ENCODE peak calls at places on chromosomes 6 and 20, in four cellular contexts. S, H, C and D are unnamed samples.
A peak's percentile ranks its signal among the peaks of the same experiment; 100 is the strongest.

GRCh38 chr6:15888798-15889772 is 226.3 kb upstream of the DTNBP1 start:
- DNase-seq in S (no peak), H (no peak), C (no peak), D (no peak)

GRCh38 chr6:143283887-143284640 is 166.4 kb downstream of the ADAT2 start:
- DNase-seq in S (no peak), H (no peak), C (no peak), D (no peak)

GRCh38 chr6:138161118-138161433 is 663 bp upstream of the ARFGEF3 start:
- DNase-seq in S (no peak), H (no peak), C (no peak), D (no peak)

GRCh38 chr6:50922579-50923525 is 104.2 kb downstream of the TFAP2B start:
- DNase-seq in S (no peak), H (no peak), C (no peak), D (no peak)

GRCh38 chr6:89963391-89963790 is 69.1 kb downstream of the GJA10 start:
- DNase-seq in S (no peak), H (no peak), C (no peak), D (no peak)

GRCh38 chr6:123027392-123027791 is 31.4 kb downstream of the CLVS2 start:
- DNase-seq in S (no peak), H (no peak), C (no peak), D (no peak)

GRCh38 chr20:19407731-19408130 is 195.3 kb downstream of the SLC24A3 start:
- DNase-seq in S (no peak), H (no peak), C (no peak), D (no peak)

GRCh38 chr6:66161546-66162108 is 454.6 kb upstream of the EYS start:
- DNase-seq in S (no peak), H (no peak), C (no peak), D (no peak)

GRCh38 chr6:16434885-16435284 is 196.5 kb downstream of the GMPR start:
- DNase-seq in S (no peak), H (no peak), C (no peak), D (no peak)

GRCh38 chr20:507933-508332 is 35.7 kb downstream of the CSNK2A1 start:
- DNase-seq in S (no peak), H (no peak), C (no peak), D (no peak)

GRCh38 chr20:38229376-38230252 is 30.9 kb downstream of the KIAA1755 start:
- DNase-seq in S (no peak), H (peak; percentile 22), C (no peak), D (peak; percentile 52)

GRCh38 chr6:1622851-1623768 is 13.4 kb downstream of the FOXC1 start:
- DNase-seq in S (no peak), H (no peak), C (no peak), D (no peak)

GRCh38 chr6:170284126-170284773 is 6.6 kb downstream of the DLL1 start:
- DNase-seq in S (no peak), H (no peak), C (no peak), D (no peak)

GRCh38 chr6:118968416-118968815 is 33.5 kb upstream of the MCM9 start:
- DNase-seq in S (no peak), H (peak; percentile 32), C (no peak), D (no peak)

GRCh38 chr6:170230520-170231390 is 60.1 kb downstream of the DLL1 start:
- DNase-seq in S (peak; percentile 1), H (no peak), C (no peak), D (no peak)

GRCh38 chr6:2245954-2246863 is 804 bp upstream of the GMDS start:
- DNase-seq in S (peak; percentile 88), H (peak; percentile 69), C (peak; percentile 74), D (no peak)

GRCh38 chr6:53258774-53259155 is 90.0 kb downstream of the ELOVL5 start:
- DNase-seq in S (no peak), H (no peak), C (no peak), D (no peak)

GRCh38 chr20:22513574-22513973 is 70.8 kb downstream of the FOXA2 start:
- DNase-seq in S (no peak), H (no peak), C (no peak), D (no peak)

GRCh38 chr20:39576786-39577185 is 614.6 kb downstream of the DHX35 start:
- DNase-seq in S (no peak), H (no peak), C (no peak), D (no peak)

GRCh38 chr6:135939216-135939610 is 87.7 kb downstream of the PDE7B start:
- DNase-seq in S (no peak), H (no peak), C (no peak), D (no peak)

GRCh38 chr6:11532097-11532496 is 5.5 kb upstream of the TMEM170B start:
- DNase-seq in S (no peak), H (no peak), C (no peak), D (no peak)

GRCh38 chr6:32223258-32224235 is at the start of gene NOTCH4:
- DNase-seq in S (peak; percentile 35), H (no peak), C (no peak), D (no peak)

GRCh38 chr6:166361080-166361429 is 18.7 kb upstream of the SFT2D1 start:
- DNase-seq in S (no peak), H (no peak), C (peak; percentile 72), D (no peak)

GRCh38 chr6:163200299-163201093 is 214.0 kb upstream of the QKI start:
- DNase-seq in S (no peak), H (no peak), C (no peak), D (no peak)

GRCh38 chr20:10430000-10430466 is 4.0 kb downstream of the MKKS start:
- DNase-seq in S (no peak), H (no peak), C (no peak), D (no peak)

GRCh38 chr6:21864211-21864610 is 270.7 kb downstream of the SOX4 start:
- DNase-seq in S (no peak), H (no peak), C (no peak), D (no peak)

GRCh38 chr20:6768228-6769185 is 1.0 kb downstream of the BMP2 start:
- DNase-seq in S (peak; percentile 33), H (no peak), C (peak; percentile 50), D (peak; percentile 82)

GRCh38 chr20:46065006-46065405 is 24.8 kb downstream of the NCOA5 start:
- DNase-seq in S (no peak), H (no peak), C (no peak), D (no peak)

GRCh38 chr6:32177182-32177787 is 920 bp upstream of the RNF5 start:
- DNase-seq in S (peak; percentile 57), H (peak; percentile 75), C (no peak), D (peak; percentile 44)

GRCh38 chr20:5195655-5196054 is 68.8 kb downstream of the CDS2 start:
- DNase-seq in S (no peak), H (no peak), C (no peak), D (no peak)

GRCh38 chr20:5189917-5190316 is 63.1 kb downstream of the CDS2 start:
- DNase-seq in S (no peak), H (no peak), C (no peak), D (no peak)

GRCh38 chr20:5191829-5192569 is 65.2 kb downstream of the CDS2 start:
- DNase-seq in S (peak; percentile 42), H (peak; percentile 83), C (no peak), D (no peak)

GRCh38 chr20:5190444-5190843 is 63.6 kb downstream of the CDS2 start:
- DNase-seq in S (no peak), H (peak; percentile 27), C (no peak), D (no peak)

GRCh38 chr20:5192570-5193431 is 66.0 kb downstream of the CDS2 start:
- DNase-seq in S (no peak), H (peak; percentile 44), C (no peak), D (no peak)
- TF ChIP-seq CTCF in S (no peak), H (no peak), C (no peak), D (peak; percentile 59)

DNA sequence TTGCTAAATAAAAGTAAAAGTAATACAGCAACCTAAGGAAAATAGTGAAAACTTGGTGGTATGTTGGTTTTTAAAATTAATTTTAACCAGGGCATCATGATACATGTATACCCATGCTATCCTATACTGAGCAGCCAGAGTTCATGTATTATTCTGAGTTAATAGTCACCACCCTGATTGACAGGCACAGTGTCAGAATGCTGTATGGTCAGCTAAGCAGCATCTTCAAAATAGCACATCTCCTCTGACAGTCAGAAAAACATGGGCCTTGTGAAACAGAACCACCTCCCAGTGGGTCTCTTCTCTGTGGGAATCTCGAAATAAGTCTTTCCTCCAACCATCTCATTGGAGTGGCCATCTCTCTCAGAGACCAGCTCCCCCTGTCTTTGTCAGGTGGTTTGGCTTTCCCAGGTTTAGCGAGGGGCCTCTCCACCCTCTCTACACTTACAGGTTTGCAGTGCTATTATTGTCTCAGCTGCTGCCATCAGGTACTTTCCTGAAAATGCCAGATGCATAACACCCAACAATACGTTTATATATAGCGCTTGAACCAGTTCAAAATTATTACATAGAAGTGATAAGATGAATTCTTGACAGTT is 47.1 kb upstream of the RNF8 start:
- DNase-seq in S (no peak), H (no peak), C (no peak), D (no peak)
- TF ChIP-seq CTCF in S (no peak), H (no peak), C (no peak), D (no peak)

DNA sequence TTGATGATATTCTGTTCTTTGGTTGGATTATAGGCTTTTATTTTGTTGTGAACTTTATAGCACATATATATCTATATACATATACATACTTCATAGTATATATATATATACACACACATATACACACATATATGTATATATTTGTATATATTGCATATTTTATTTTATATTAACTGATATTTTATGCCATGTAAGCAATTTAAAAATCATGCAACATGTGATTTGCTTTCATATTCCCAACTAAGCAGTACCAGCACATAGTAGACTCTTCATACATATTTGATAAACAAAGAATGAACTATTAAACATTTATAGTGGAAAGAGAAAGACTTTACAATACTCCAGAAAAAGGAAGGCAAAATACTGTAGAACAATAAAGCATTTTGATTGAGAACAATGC is 679.2 kb downstream of the TENT5A start:
- DNase-seq in S (no peak), H (no peak), C (no peak), D (no peak)
- TF ChIP-seq CTCF in S (no peak), H (no peak), C (no peak), D (no peak)

GRCh38 chr20:52152921-52153320 is 38.7 kb downstream of the ZFP64 start:
- DNase-seq in S (no peak), H (no peak), C (no peak), D (no peak)

GRCh38 chr20:52152416-52152815 is 39.2 kb downstream of the ZFP64 start:
- DNase-seq in S (no peak), H (no peak), C (no peak), D (no peak)

GRCh38 chr20:52145587-52145986 is 46.0 kb downstream of the ZFP64 start:
- DNase-seq in S (no peak), H (no peak), C (no peak), D (no peak)

GRCh38 chr20:52154575-52154974 is 37.0 kb downstream of the ZFP64 start:
- DNase-seq in S (no peak), H (no peak), C (no peak), D (no peak)

DNA sequence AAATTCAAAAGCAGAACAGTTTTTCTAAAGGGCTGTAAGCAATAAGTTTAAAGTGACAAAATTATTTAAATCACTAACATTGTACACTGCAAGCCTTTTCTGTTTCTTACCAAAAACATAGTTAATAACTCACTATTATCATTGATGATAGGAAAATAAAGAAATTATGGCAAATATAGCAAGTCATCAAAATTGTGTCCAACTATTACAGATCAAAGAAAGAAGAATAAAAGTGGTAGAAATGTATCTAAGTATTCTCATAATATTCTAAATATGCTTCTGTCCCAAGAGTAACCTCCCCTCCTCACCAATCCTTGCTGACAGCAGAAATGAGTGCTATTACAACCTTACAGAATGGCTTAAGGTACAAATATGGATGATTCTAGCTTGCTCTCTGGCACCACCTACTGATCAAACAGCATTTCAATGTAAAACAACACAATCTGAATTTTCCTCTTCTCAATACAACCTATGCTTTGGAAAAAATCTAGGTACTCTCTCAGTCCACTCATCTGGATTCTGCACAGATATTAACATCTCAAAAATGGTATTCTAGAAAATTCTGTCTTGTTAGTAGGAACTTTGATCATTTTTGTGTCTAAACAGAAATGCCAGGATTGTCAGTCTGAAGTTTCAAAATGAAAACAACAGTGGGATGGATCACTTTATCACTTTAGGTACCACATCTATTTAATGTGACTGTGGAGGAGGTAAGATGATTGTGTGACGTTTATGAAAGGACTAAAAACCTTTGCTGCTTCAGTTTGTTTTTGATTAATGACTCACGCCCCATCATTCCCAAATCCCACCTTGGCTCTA is 40.9 kb downstream of the ZFP64 start:
- DNase-seq in S (peak; percentile 26), H (peak; percentile 55), C (no peak), D (no peak)
- TF ChIP-seq CTCF in S (peak; percentile 61), H (peak; percentile 80), C (peak; percentile 71), D (peak; percentile 90)